ENCODE peak calls at places on chromosome 7, in ten cellular contexts. C is GM04503; L is Caki2; H is esophagus squamous epithelium; I is astrocyte of the spinal cord; U is erythroblast; J is Caco-2; Z is GM06990; S is neural crest cell; F is stimulated activated CD8-positive, alpha-beta memory T cell treated with anti-CD3 and anti-CD28 coated beads, Interleukin-15, amount 100 ng/mL, for 24 hours. Y is an unnamed sample.

GRCh38 chr7:104096683-104097082 is 107.2 kb upstream of the RELN start:
- DNase-seq in C (no peak), L (no peak), H (no peak), I (no peak), U (peak; percentile 17), J (no peak), Z (no peak), S (peak; percentile 2), F (no peak), Y (peak; percentile 54)

GRCh38 chr7:143288836-143289235 is 685 bp downstream of the CASP2 start:
- DNase-seq in C (no peak), L (no peak), H (no peak), I (no peak), U (peak; percentile 61), J (no peak), Z (no peak), S (no peak), F (no peak), Y (peak; percentile 32)

GRCh38 chr7:84207025-84207424 is 12.4 kb upstream of the SEMA3A start:
- DNase-seq in C (no peak), L (no peak), H (no peak), I (peak; percentile 7), U (no peak), J (no peak), Z (no peak), S (no peak), F (no peak), Y (peak; percentile 48)

GRCh38 chr7:98251251-98251843 is 685 bp downstream of the TECPR1 start:
- DNase-seq in C (no peak), L (no peak), H (no peak), I (no peak), U (peak; percentile 80), J (no peak), Z (no peak), S (no peak), F (no peak), Y (peak; percentile 69)

GRCh38 chr7:5470721-5471311 is 47.2 kb upstream of the TNRC18 start:
- DNase-seq in C (no peak), L (no peak), H (no peak), I (no peak), U (no peak), J (no peak), Z (no peak), S (no peak), F (no peak), Y (no peak)

GRCh38 chr7:112654322-112655216 is 135.6 kb downstream of the TMEM168 start:
- DNase-seq in C (no peak), L (no peak), H (no peak), I (peak; percentile 18), U (no peak), J (no peak), Z (no peak), S (no peak), F (no peak), Y (no peak)

GRCh38 chr7:78499966-78500365 is 701.4 kb downstream of the PHTF2 start:
- DNase-seq in C (no peak), L (no peak), H (no peak), I (no peak), U (no peak), J (no peak), Z (no peak), S (no peak), F (no peak), Y (no peak)

GRCh38 chr7:127824682-127825081 is 172.7 kb downstream of the SND1 start:
- DNase-seq in C (peak; percentile 63), L (no peak), H (no peak), I (no peak), U (no peak), J (no peak), Z (no peak), S (no peak), F (no peak), Y (peak; percentile 27)

GRCh38 chr7:131031100-131031868 is 296.4 kb upstream of the MKLN1 start:
- DNase-seq in C (no peak), L (no peak), H (no peak), I (no peak), U (no peak), J (no peak), Z (peak; percentile 84), S (no peak), F (no peak), Y (no peak)

Y was measured in dermis blood vessel endothelial cell.